ENCODE peak calls at places on chromosomes 1 and 21, in eight cellular contexts. Q is body of pancreas; W is iris pigment epithelial cell; H is HTR-8/SVneo; G is ELR; N is stimulated activated naive CD4-positive, alpha-beta T cell; P is GM20000; Z is fibroblast of mammary gland. A is an unnamed sample.

GRCh38 chr21:42568377-42568776 is 54.7 kb downstream of the SLC37A1 start:
- DNase-seq in Q (peak; percentile 4), W (no peak), H (no peak), G (no peak), N (no peak), P (no peak), Z (no peak), A (no peak)

GRCh38 chr1:27504588-27505419 is 14.8 kb upstream of the WASF2 start:
- DNase-seq in Q (peak; percentile 58), W (peak; percentile 31), H (peak; percentile 68), G (no peak), N (no peak), P (no peak), Z (peak; percentile 45), A (no peak)

GRCh38 chr1:28955930-28956552 is 41.7 kb downstream of the EPB41 start:
- DNase-seq in Q (no peak), W (peak; percentile 18), H (no peak), G (peak; percentile 25), N (no peak), P (no peak), Z (peak; percentile 43), A (no peak)

GRCh38 chr1:93758842-93759515 is 77.3 kb upstream of the BCAR3 start:
- DNase-seq in Q (no peak), W (peak; percentile 97), H (no peak), G (peak; percentile 46), N (no peak), P (no peak), Z (peak; percentile 86), A (no peak)

GRCh38 chr1:203440780-203441179 is 34.8 kb upstream of the PRELP start:
- DNase-seq in Q (peak; percentile 59), W (peak; percentile 59), H (peak; percentile 74), G (peak; percentile 58), N (no peak), P (peak; percentile 40), Z (peak; percentile 58), A (peak; percentile 57)

GRCh38 chr1:26081267-26082019 is 14.0 kb upstream of the TRIM63 start:
- DNase-seq in Q (peak; percentile 16), W (no peak), H (no peak), G (no peak), N (no peak), P (no peak), Z (no peak), A (no peak)

GRCh38 chr1:202078211-202078610 is 44.5 kb upstream of the GPR37L1 start:
- DNase-seq in Q (no peak), W (no peak), H (no peak), G (no peak), N (no peak), P (no peak), Z (no peak), A (no peak)

GRCh38 chr1:32509939-32510338 is 29.3 kb upstream of the ZBTB8A start:
- DNase-seq in Q (no peak), W (no peak), H (no peak), G (no peak), N (no peak), P (no peak), Z (no peak), A (no peak)

GRCh38 chr21:31886896-31887595 is 14.2 kb downstream of the HUNK start:
- DNase-seq in Q (no peak), W (no peak), H (no peak), G (no peak), N (no peak), P (no peak), Z (peak; percentile 14), A (no peak)

GRCh38 chr1:55076356-55076755 is 37.0 kb downstream of the PCSK9 start:
- DNase-seq in Q (no peak), W (no peak), H (no peak), G (no peak), N (no peak), P (no peak), Z (no peak), A (no peak)

GRCh38 chr1:203796223-203796747 is 862 bp downstream of the ZBED6 start:
- DNase-seq in Q (peak; percentile 24), W (peak; percentile 35), H (no peak), G (peak; percentile 64), N (peak; percentile 31), P (peak; percentile 13), Z (peak; percentile 33), A (peak; percentile 45)